ENCODE peak calls at places on chromosomes 12 and 14, in ten cellular contexts. K is breast epithelium, X is AG04449, R is tibial artery, L is heart left ventricle, W is mucosa of descending colon, D is bronchial epithelial cell, P is OCI-LY7, S is IMR-90, Y is neural progenitor cell. V is an unnamed sample.

GRCh38 chr14:51479584-51480305 is 172.0 kb upstream of the FRMD6 start:
- DNase-seq in K (no peak), X (no peak), R (no peak), L (peak; percentile 48), W (no peak), D (peak; percentile 74), P (no peak), S (peak; percentile 49), Y (no peak), V (no peak)

GRCh38 chr14:55404170-55404569 is 7.5 kb downstream of the ATG14 start:
- DNase-seq in K (no peak), X (no peak), R (no peak), L (no peak), W (no peak), D (no peak), P (no peak), S (no peak), Y (peak; percentile 11), V (no peak)

GRCh38 chr14:69501362-69501964 is 16.9 kb downstream of the PLEKHD1 start:
- DNase-seq in K (no peak), X (no peak), R (peak; percentile 72), L (peak; percentile 87), W (no peak), D (no peak), P (no peak), S (peak; percentile 15), Y (no peak), V (no peak)

GRCh38 chr12:58757422-58757821 is 162.9 kb downstream of the LRIG3 start:
- DNase-seq in K (no peak), X (peak; percentile 63), R (no peak), L (no peak), W (no peak), D (peak; percentile 45), P (no peak), S (peak; percentile 98), Y (no peak), V (no peak)

GRCh38 chr14:62162998-62163589 is 400.9 kb downstream of the SNAPC1 start:
- DNase-seq in K (no peak), X (no peak), R (no peak), L (no peak), W (no peak), D (peak; percentile 40), P (peak; percentile 53), S (peak; percentile 56), Y (peak; percentile 72), V (peak; percentile 21)

GRCh38 chr12:28089363-28089762 is 100.9 kb upstream of the CCDC91 start:
- DNase-seq in K (no peak), X (no peak), R (no peak), L (no peak), W (no peak), D (peak; percentile 67), P (no peak), S (peak; percentile 37), Y (peak; percentile 27), V (no peak)

GRCh38 chr12:53938276-53939140 is at the start of gene HOXC13:
- DNase-seq in K (peak; percentile 98), X (no peak), R (peak; percentile 93), L (no peak), W (no peak), D (peak; percentile 7), P (peak; percentile 68), S (no peak), Y (peak; percentile 83), V (peak; percentile 79)

GRCh38 chr14:99713972-99714371 is 29.9 kb downstream of the CYP46A1 start:
- DNase-seq in K (no peak), X (no peak), R (no peak), L (no peak), W (no peak), D (no peak), P (no peak), S (no peak), Y (no peak), V (no peak)

GRCh38 chr12:3135522-3136461 is 58.6 kb downstream of the TSPAN9 start:
- DNase-seq in K (peak; percentile 31), X (no peak), R (no peak), L (no peak), W (no peak), D (peak; percentile 69), P (peak; percentile 70), S (peak; percentile 80), Y (peak; percentile 84), V (peak; percentile 82)

GRCh38 chr12:90543393-90543792 is 411.6 kb downstream of the CCER1 start:
- DNase-seq in K (no peak), X (no peak), R (no peak), L (no peak), W (no peak), D (peak; percentile 7), P (no peak), S (peak; percentile 44), Y (no peak), V (no peak)

GRCh38 chr12:131049569-131050339 is 96.0 kb downstream of the ADGRD1 start:
- DNase-seq in K (no peak), X (no peak), R (no peak), L (no peak), W (peak; percentile 24), D (no peak), P (no peak), S (no peak), Y (no peak), V (no peak)

GRCh38 chr12:74526535-74526934 is 11.1 kb upstream of the ATXN7L3B start:
- DNase-seq in K (no peak), X (no peak), R (no peak), L (no peak), W (no peak), D (no peak), P (no peak), S (no peak), Y (no peak), V (no peak)

GRCh38 chr12:19048943-19049342 is 80.6 kb upstream of the PLEKHA5 start:
- DNase-seq in K (no peak), X (no peak), R (no peak), L (no peak), W (no peak), D (peak; percentile 8), P (no peak), S (no peak), Y (no peak), V (no peak)

DNA sequence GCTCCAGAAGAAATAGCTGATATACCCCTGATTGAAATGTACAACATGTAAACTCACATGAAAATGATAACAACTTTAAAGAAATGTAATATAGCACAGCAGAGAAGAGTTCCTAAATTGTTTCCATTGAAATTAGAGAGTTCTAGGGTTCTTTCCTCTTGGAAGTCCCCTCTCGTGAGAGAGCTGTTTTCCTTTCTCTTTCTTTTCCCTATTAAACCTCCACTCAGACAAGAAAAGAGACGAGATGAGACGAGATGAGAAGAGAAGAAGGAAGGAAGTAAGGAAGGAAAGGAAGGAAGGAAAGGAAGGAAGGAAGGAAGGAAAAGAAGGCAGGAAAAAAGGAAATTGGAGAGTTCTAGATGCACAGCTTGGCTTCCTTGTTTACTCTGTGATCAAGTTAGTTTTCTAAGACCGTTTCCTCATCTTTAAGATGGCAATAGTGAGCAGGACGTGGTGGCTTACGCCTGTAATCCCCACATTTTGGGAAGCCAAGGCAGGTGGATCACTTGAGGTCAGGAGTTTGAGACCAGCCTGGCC is 11.9 kb downstream of the DRAM1 start:
- DNase-seq in K (no peak), X (no peak), R (no peak), L (no peak), W (no peak), D (no peak), P (no peak), S (no peak), Y (no peak), V (no peak)
- TF ChIP-seq CTCF in K (no peak), X (no peak), R (no peak), L (no peak), W (no peak), D (no peak), P (no peak), S (no peak), Y (no peak), V (no peak)

GRCh38 chr14:65321370-65321875 is 91.1 kb upstream of the FUT8 start:
- DNase-seq in K (no peak), X (no peak), R (no peak), L (no peak), W (no peak), D (peak; percentile 77), P (peak; percentile 38), S (no peak), Y (no peak), V (no peak)
- TF ChIP-seq CTCF in K (no peak), X (no peak), R (no peak), L (no peak), W (no peak), D (no peak), P (no peak), S (no peak), Y (no peak), V (no peak)

DNA sequence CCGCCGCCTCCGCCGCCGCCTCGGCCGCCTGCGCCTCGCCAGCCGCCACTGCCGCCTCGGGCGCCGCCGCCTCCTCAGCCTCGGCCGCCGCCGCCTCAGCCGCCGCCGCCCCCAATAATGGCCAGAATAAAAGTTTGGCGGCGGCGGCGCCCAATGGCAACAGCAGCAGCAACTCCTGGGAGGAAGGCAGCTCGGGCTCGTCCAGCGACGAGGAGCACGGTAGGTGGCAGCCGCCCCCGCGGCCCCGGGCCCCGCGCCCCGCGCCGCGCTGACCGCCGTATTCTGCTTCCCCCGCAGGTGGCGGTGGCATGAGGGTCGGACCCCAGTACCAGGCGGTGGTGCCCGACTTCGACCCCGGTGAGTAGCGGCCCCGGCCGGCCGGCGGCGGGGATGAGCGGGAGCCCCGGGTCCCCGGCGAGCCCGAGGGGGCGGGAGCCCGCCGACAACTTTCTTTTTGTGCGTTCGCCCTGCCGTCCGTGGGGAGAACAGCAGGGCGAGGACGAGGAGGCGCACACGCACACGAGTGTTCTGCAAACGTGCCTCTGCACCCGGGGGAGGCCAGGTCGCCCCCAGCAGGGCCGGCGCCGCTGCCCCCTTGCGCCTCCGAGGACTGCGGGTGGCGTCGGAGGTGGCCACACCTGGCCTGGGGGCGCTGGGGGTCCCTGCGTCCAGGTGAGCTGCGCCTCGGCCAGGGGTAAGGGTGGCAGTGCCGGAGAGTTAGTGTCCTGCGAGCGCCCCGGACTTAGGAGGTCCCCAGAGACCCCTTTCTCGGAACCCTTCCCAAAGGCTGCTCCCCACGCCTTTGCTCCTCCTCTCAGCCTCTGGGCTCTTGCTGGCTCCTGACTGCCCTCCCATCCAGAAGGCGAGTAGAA is 756 bp downstream of the RCOR1 start:
- DNase-seq in K (peak; percentile 37), X (no peak), R (peak; percentile 71), L (peak; percentile 67), W (peak; percentile 77), D (no peak), P (peak; percentile 68), S (peak; percentile 26), Y (peak; percentile 73), V (no peak)
- TF ChIP-seq CTCF in K (peak; percentile 43), X (peak; percentile 41), R (peak; percentile 33), L (peak; percentile 24), W (peak; percentile 18), D (peak; percentile 40), P (peak; percentile 54), S (peak; percentile 26), Y (peak; percentile 26), V (no peak)

DNA sequence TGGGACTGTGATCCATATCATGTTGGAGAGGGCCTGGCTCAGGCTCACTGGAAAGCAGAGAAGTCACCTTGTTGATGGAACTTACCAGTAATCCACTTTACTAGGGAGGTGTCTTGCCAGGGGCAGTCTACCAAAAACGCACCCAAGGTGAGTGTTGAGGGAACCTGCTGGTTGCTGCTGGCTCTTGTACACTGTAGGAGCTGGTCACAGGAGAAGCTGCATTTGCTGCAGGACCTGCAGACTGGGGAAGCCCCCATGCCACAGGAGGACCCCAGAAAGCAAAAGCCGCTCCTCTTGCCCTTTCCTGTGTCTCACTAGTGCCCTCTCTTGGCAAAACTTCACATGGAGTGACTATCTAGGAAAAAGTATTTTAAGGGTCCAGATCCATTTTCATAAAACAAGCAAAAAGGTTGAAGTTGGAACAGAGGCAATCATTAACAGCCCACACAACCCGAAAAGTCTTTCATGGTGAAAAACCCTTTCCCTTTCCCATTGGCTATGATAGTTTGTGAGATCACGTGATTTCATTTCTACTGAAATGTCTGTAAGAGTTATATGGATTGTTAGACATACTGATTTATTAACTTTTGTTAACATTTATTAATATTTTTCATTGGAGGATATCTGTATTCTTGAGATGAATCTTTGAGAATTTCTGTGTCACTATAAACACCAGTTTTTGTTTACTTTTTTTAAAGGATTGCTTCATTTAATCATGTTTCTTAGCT is 59.2 kb downstream of the RASSF8 start:
- DNase-seq in K (no peak), X (no peak), R (no peak), L (peak; percentile 21), W (no peak), D (peak; percentile 33), P (peak; percentile 27), S (peak; percentile 36), Y (peak; percentile 85), V (no peak)
- TF ChIP-seq CTCF in K (peak; percentile 39), X (peak; percentile 44), R (peak; percentile 31), L (peak; percentile 71), W (peak; percentile 19), D (peak; percentile 71), P (peak; percentile 76), S (peak; percentile 58), Y (peak; percentile 83), V (peak; percentile 60)